ENCODE peak calls at places on chromosomes 4 and X, in five cellular contexts. D is uterus; T is ELF-1; A is fibroblast of the aortic adventitia; F is activated naive CD4-positive, alpha-beta T cell treated with anti-CD3 and anti-CD28 coated beads for 36 hours. Z is an unnamed sample.

GRCh38 chr4:2648159-2648814 is 107.8 kb downstream of the TNIP2 start:
- DNase-seq in D (no peak), T (no peak), A (no peak), F (no peak), Z (no peak)

GRCh38 chr4:87251104-87251503 is 30.7 kb upstream of the KLHL8 start:
- DNase-seq in D (no peak), T (no peak), A (no peak), F (no peak), Z (peak; percentile 42)

GRCh38 chr4:12844111-12844510 is 640.0 kb downstream of the RAB28 start:
- DNase-seq in D (no peak), T (no peak), A (no peak), F (no peak), Z (no peak)

GRCh38 chr4:1678244-1678643 is 5.9 kb downstream of the FAM53A start:
- DNase-seq in D (no peak), T (no peak), A (no peak), F (no peak), Z (no peak)

GRCh38 chr4:37717575-37717974 is 31.4 kb upstream of the RELL1 start:
- DNase-seq in D (no peak), T (no peak), A (peak; percentile 83), F (peak; percentile 21), Z (no peak)

GRCh38 chrX:53452812-53453211 is 18.6 kb upstream of the HSD17B10 start:
- DNase-seq in D (no peak), T (no peak), A (no peak), F (no peak), Z (no peak)

GRCh38 chr4:132614682-132615081 is 534.4 kb upstream of the PCDH10 start:
- DNase-seq in D (no peak), T (no peak), A (peak; percentile 28), F (no peak), Z (peak; percentile 19)

GRCh38 chr4:39312821-39313220 is 53.3 kb downstream of the RFC1 start:
- DNase-seq in D (no peak), T (no peak), A (no peak), F (no peak), Z (peak; percentile 52)

GRCh38 chrX:16931371-16931770 is 15.1 kb upstream of the REPS2 start:
- DNase-seq in D (no peak), T (peak; percentile 37), A (no peak), F (no peak), Z (no peak)

GRCh38 chr4:184727430-184727829 is 6.5 kb downstream of the CENPU start:
- DNase-seq in D (no peak), T (no peak), A (no peak), F (no peak), Z (no peak)

GRCh38 chr4:180909279-180909678 is 1333.9 kb upstream of the TENM3 start:
- DNase-seq in D (no peak), T (peak; percentile 65), A (peak; percentile 32), F (no peak), Z (no peak)

GRCh38 chrX:10457092-10457491 is 163.3 kb downstream of the MID1 start:
- DNase-seq in D (no peak), T (no peak), A (peak; percentile 47), F (no peak), Z (no peak)

GRCh38 chr4:41751325-41752061 is 3.0 kb upstream of the PHOX2B start:
- DNase-seq in D (no peak), T (peak; percentile 39), A (no peak), F (no peak), Z (no peak)

GRCh38 chrX:70494441-70494840 is 49.8 kb downstream of the DLG3 start:
- DNase-seq in D (no peak), T (no peak), A (no peak), F (no peak), Z (no peak)

GRCh38 chrX:52983526-52983925 is 25.2 kb upstream of the FAM156A start:
- DNase-seq in D (no peak), T (no peak), A (peak; percentile 68), F (no peak), Z (no peak)

GRCh38 chr4:14529653-14530052 is 472.6 kb upstream of the CPEB2 start:
- DNase-seq in D (no peak), T (peak; percentile 56), A (peak; percentile 9), F (no peak), Z (no peak)

GRCh38 chr4:113292371-113293042 is 243.1 kb downstream of the ANK2 start:
- DNase-seq in D (peak; percentile 34), T (peak; percentile 90), A (peak; percentile 54), F (no peak), Z (no peak)

GRCh38 chr4:4425696-4426095 is 38.8 kb downstream of the NSG1 start:
- DNase-seq in D (no peak), T (no peak), A (no peak), F (no peak), Z (no peak)

GRCh38 chrX:47629419-47630210 is at the start of gene CFP:
- DNase-seq in D (no peak), T (no peak), A (no peak), F (peak; percentile 42), Z (no peak)

GRCh38 chrX:74449322-74449936 is 28.1 kb downstream of the SLC16A2 start:
- DNase-seq in D (no peak), T (no peak), A (peak; percentile 4), F (peak; percentile 28), Z (no peak)

GRCh38 chr4:88335092-88335665 is 43.5 kb upstream of the HERC6 start:
- DNase-seq in D (peak; percentile 52), T (peak; percentile 18), A (peak; percentile 34), F (no peak), Z (no peak)

GRCh38 chrX:79409657-79410056 is 42.5 kb upstream of the ITM2A start:
- DNase-seq in D (no peak), T (no peak), A (no peak), F (no peak), Z (no peak)

GRCh38 chrX:19386679-19387078 is 43.0 kb downstream of the PDHA1 start:
- DNase-seq in D (no peak), T (no peak), A (no peak), F (no peak), Z (no peak)

GRCh38 chrX:69232945-69233344 is 67.7 kb upstream of the PJA1 start:
- DNase-seq in D (no peak), T (no peak), A (no peak), F (no peak), Z (no peak)

GRCh38 chr4:40763228-40763716 is 13.5 kb downstream of the NSUN7 start:
- DNase-seq in D (no peak), T (no peak), A (peak; percentile 75), F (peak; percentile 71), Z (no peak)

GRCh38 chr4:15848191-15848842 is 70.2 kb downstream of the CD38 start:
- DNase-seq in D (no peak), T (no peak), A (no peak), F (no peak), Z (no peak)

GRCh38 chr4:97235516-97235915 is 907.8 kb downstream of the STPG2 start:
- DNase-seq in D (no peak), T (peak; percentile 36), A (no peak), F (no peak), Z (peak; percentile 5)

GRCh38 chr4:15245006-15245530 is 182.8 kb upstream of the C1QTNF7 start:
- DNase-seq in D (no peak), T (no peak), A (no peak), F (no peak), Z (no peak)

GRCh38 chrX:107673933-107674479 is 45.7 kb downstream of the PRPS1 start:
- DNase-seq in D (peak; percentile 90), T (no peak), A (no peak), F (peak; percentile 91), Z (peak; percentile 67)

GRCh38 chr4:98508825-98509539 is 149.4 kb downstream of the TSPAN5 start:
- DNase-seq in D (no peak), T (no peak), A (no peak), F (no peak), Z (no peak)

GRCh38 chrX:31331928-31332327 is 260.1 kb upstream of the FTHL17 start:
- DNase-seq in D (no peak), T (no peak), A (no peak), F (no peak), Z (no peak)

GRCh38 chr4:114582625-114583024 is 16.0 kb upstream of the UGT8 start:
- DNase-seq in D (no peak), T (no peak), A (no peak), F (no peak), Z (no peak)

GRCh38 chrX:153366878-153367538 is 33.1 kb downstream of the ZNF275 start:
- DNase-seq in D (no peak), T (no peak), A (no peak), F (no peak), Z (no peak)

GRCh38 chr4:134470544-134470943 is 269.0 kb upstream of the PABPC4L start:
- DNase-seq in D (no peak), T (no peak), A (no peak), F (peak; percentile 8), Z (peak; percentile 63)

GRCh38 chr4:178320003-178320402 is 877.8 kb upstream of the AGA start:
- DNase-seq in D (no peak), T (no peak), A (no peak), F (no peak), Z (no peak)

GRCh38 chr4:10529256-10529890 is 72.1 kb upstream of the ZNF518B start:
- DNase-seq in D (no peak), T (no peak), A (peak; percentile 82), F (no peak), Z (peak; percentile 78)